ENCODE peak calls at places on chromosomes 13 and 19, in nine cellular contexts. I is OCI-LY7, S is GM23338, E is SK-N-SH, G is HCT116, Y is neural progenitor cell, L is PC-3, C is MM.1S, T is GM23248. W is an unnamed sample.

GRCh38 chr13:113915012-113915763 is 51.3 kb upstream of the GAS6 start:
- DNase-seq in I (no peak), S (no peak), E (no peak), G (no peak), Y (no peak), L (no peak), C (no peak), T (no peak), W (no peak)

GRCh38 chr19:13169769-13170168 is 19.6 kb downstream of the IER2 start:
- DNase-seq in I (no peak), S (no peak), E (no peak), G (peak; percentile 91), Y (no peak), L (peak; percentile 99), C (no peak), T (peak; percentile 89), W (peak; percentile 70)

GRCh38 chr19:7326105-7326877 is 22.4 kb upstream of the ARHGEF18 start:
- DNase-seq in I (peak; percentile 71), S (peak; percentile 93), E (no peak), G (peak; percentile 39), Y (peak; percentile 38), L (peak; percentile 79), C (peak; percentile 80), T (peak; percentile 35), W (peak; percentile 30)

GRCh38 chr13:44734204-44734707 is 158.1 kb upstream of the TSC22D1 start:
- DNase-seq in I (no peak), S (no peak), E (peak; percentile 77), G (no peak), Y (no peak), L (peak; percentile 69), C (no peak), T (peak; percentile 60), W (peak; percentile 36)

GRCh38 chr13:44171151-44171550 is 202.5 kb upstream of the SERP2 start:
- DNase-seq in I (no peak), S (no peak), E (no peak), G (no peak), Y (no peak), L (no peak), C (no peak), T (no peak), W (no peak)

GRCh38 chr13:44920013-44920412 is 69.3 kb downstream of the NUFIP1 start:
- DNase-seq in I (peak; percentile 4), S (no peak), E (no peak), G (peak; percentile 7), Y (no peak), L (no peak), C (no peak), T (no peak), W (no peak)

GRCh38 chr19:45508931-45509691 is 1.8 kb downstream of the VASP start:
- DNase-seq in I (peak; percentile 75), S (peak; percentile 84), E (peak; percentile 87), G (no peak), Y (peak; percentile 77), L (peak; percentile 57), C (peak; percentile 44), T (peak; percentile 69), W (peak; percentile 69)

GRCh38 chr13:50829896-50830295 is 13.6 kb downstream of the DLEU7 start:
- DNase-seq in I (no peak), S (no peak), E (no peak), G (no peak), Y (no peak), L (no peak), C (no peak), T (peak; percentile 75), W (no peak)

GRCh38 chr19:840519-841206 is at the start of gene PRTN3:
- DNase-seq in I (no peak), S (no peak), E (no peak), G (no peak), Y (no peak), L (no peak), C (no peak), T (no peak), W (no peak)

GRCh38 chr19:49339364-49340068 is 4.3 kb downstream of the CD37 start:
- DNase-seq in I (no peak), S (peak; percentile 97), E (peak; percentile 90), G (no peak), Y (peak; percentile 97), L (peak; percentile 93), C (no peak), T (peak; percentile 86), W (peak; percentile 87)

GRCh38 chr19:31340059-31341025 is 8.9 kb downstream of the TSHZ3 start:
- DNase-seq in I (peak; percentile 57), S (peak; percentile 38), E (peak; percentile 74), G (no peak), Y (no peak), L (no peak), C (no peak), T (peak; percentile 68), W (peak; percentile 36)

GRCh38 chr19:31338069-31338767 is 11.0 kb downstream of the TSHZ3 start:
- DNase-seq in I (peak; percentile 55), S (peak; percentile 89), E (peak; percentile 80), G (no peak), Y (peak; percentile 88), L (no peak), C (no peak), T (peak; percentile 55), W (peak; percentile 82)

GRCh38 chr19:31337007-31337914 is 12.0 kb downstream of the TSHZ3 start:
- DNase-seq in I (no peak), S (no peak), E (no peak), G (no peak), Y (no peak), L (no peak), C (no peak), T (no peak), W (no peak)

GRCh38 chr19:31342926-31343325 is 6.3 kb downstream of the TSHZ3 start:
- DNase-seq in I (no peak), S (no peak), E (no peak), G (no peak), Y (no peak), L (no peak), C (no peak), T (no peak), W (no peak)

GRCh38 chr19:31339405-31339804 is 9.8 kb downstream of the TSHZ3 start:
- DNase-seq in I (peak; percentile 37), S (no peak), E (peak; percentile 47), G (no peak), Y (no peak), L (no peak), C (no peak), T (no peak), W (no peak)
- H3K4me3 ChIP-seq in I (no peak overlapping the region), S (no peak overlapping the region), E (no peak overlapping the region), G (no peak overlapping the region), Y (no peak overlapping the region), L (no peak overlapping the region), C (no peak overlapping the region), T (no peak overlapping the region), W (no peak overlapping the region)

DNA sequence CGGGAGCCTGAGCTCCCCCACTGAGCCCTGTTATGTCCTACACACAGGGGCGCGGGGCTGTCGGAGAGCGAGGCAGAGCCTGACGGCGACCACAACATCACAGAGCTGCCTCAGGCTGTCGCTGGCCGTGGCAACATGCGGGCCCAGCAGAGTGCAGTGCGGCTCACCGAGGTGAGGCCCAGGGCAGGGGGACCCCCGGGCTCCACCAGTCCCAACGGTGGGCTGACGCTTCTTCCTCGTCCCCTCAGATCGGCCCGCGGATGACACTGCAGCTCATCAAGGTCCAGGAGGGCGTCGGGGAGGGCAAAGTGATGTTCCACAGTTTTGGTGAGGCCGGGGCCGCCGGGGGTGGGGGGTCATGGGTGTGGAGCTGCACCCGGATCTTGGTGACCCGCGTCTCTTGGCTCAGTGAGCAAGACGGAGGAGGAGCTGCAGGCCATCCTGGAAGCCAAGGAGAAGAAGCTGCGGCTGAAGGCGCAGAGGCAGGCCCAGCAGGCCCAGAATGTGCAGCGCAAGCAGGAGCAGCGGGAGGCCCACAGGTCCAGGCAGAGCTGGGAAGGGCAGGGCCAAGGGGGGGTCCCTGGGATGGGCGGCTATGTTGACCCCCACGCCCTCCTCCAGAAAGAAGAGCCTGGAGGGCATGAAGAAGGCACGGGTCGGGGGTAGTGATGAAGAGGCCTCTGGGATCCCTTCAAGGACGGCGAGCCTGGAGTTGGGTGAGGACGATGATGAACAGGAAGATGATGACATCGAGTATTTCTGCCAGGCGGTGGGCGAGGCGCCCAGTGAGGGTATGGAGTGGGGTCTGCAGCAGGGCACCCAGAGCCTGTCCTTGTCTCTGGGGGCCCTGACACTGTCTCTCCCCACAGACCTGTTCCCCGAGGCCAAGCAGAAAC is 1.2 kb upstream of the P2RY11 start:
- DNase-seq in I (no peak), S (no peak), E (peak; percentile 19), G (no peak), Y (no peak), L (no peak), C (no peak), T (no peak), W (no peak)
- H3K4me2 ChIP-seq in I (no peak overlapping the region), S (no peak overlapping the region), E (no peak overlapping the region), G (no peak overlapping the region), Y (no peak overlapping the region), L (no peak overlapping the region), C (no peak overlapping the region), T (no peak overlapping the region), W (no peak overlapping the region)

DNA sequence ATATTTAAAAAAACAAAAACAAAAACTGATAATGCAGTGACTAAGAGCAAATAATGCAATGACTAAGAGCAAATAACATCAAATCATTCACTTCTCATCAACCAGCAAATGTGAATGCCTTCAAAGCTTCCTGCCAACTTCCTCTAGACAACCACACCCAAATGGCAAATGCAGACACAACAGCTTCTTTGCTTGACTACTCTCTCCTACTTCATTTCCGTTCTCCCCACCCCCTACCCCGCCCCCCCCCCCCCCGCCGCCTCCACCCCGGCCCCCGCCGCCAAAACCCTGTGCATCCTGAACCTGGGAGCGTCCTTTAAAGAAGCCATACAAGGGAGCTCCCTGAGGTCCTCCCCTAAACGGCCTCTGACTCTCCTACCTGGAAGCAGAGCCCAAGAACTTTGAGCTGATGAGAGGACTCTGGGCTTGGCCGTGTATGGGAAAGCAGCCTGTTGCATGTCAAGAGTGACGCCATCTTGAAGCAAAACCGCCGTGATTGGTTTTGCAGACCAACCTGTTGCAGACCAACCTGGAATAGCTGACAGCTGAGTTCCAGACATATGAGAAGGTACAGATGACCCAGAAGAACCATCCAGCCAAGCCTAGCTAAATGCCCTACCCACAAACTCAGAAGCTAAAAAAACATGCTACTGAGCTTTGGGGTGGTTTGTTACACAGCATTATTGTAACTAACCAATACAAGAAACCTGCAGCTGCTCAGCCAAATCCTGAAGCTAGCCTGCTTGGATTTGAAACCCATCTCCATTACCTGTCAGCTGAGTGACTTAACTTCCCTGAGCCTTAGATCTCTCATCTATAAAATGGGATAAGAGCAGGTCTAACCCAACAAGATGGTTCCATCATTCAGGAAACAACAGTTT is 24.7 kb downstream of the TEX101 start:
- DNase-seq in I (peak; percentile 13), S (no peak), E (no peak), G (peak; percentile 38), Y (no peak), L (peak; percentile 90), C (no peak), T (peak; percentile 91), W (no peak)
- TF ChIP-seq EZH2phosphoT487 in I (no peak), S (no peak), E (no peak), G (no peak), Y (no peak), L (no peak), C (no peak), T (no peak), W (no peak)

GRCh38 chr19:44005968-44006367 is 3.2 kb downstream of the ZNF230 start:
- DNase-seq in I (no peak), S (no peak), E (no peak), G (no peak), Y (no peak), L (no peak), C (no peak), T (peak; percentile 47), W (no peak)

GRCh38 chr19:44007473-44007872 is 4.7 kb downstream of the ZNF230 start:
- DNase-seq in I (no peak), S (no peak), E (no peak), G (no peak), Y (no peak), L (no peak), C (no peak), T (no peak), W (no peak)

GRCh38 chr19:44010468-44010867 is 7.7 kb downstream of the ZNF230 start:
- DNase-seq in I (no peak), S (no peak), E (no peak), G (no peak), Y (no peak), L (no peak), C (no peak), T (no peak), W (no peak)
- H3K4me3 ChIP-seq in I (no peak overlapping the region), S (no peak overlapping the region), E (no peak overlapping the region), G (no peak overlapping the region), Y (no peak overlapping the region), L (no peak overlapping the region), C (no peak overlapping the region), T (no peak overlapping the region), W (no peak overlapping the region)